ENCODE peak calls at places on chromosomes 11 and 22, in nine cellular contexts. E is fibroblast of lung, F is psoas muscle, T is astrocyte, U is left lung, V is colonic mucosa, Z is IMR-90, N is heart right ventricle, G is esophagus muscularis mucosa. X is an unnamed sample.

GRCh38 chr22:43535336-43535735 is 123.5 kb downstream of the MPPED1 start:
- DNase-seq in T (no peak), G (no peak), V (no peak), F (no peak), U (peak; percentile 11), N (no peak), Z (no peak), E (no peak), X (no peak)

GRCh38 chr22:45242778-45243191 is 2.1 kb upstream of the KIAA0930 start:
- DNase-seq in E (no peak), T (no peak), N (no peak), F (no peak), Z (no peak), U (no peak), V (peak; percentile 64), G (no peak), X (peak; percentile 26)

GRCh38 chr11:8766043-8766992 is 83.7 kb downstream of the RPL27A start:
- DNase-seq in G (no peak), E (no peak), U (peak; percentile 41), T (peak; percentile 89), Z (peak; percentile 52), F (no peak), N (no peak), V (no peak), X (peak; percentile 53)

GRCh38 chr11:85651118-85651517 is 3.4 kb downstream of the TMEM126A start:
- DNase-seq in U (no peak), Z (no peak), F (no peak), E (no peak), N (no peak), V (no peak), T (no peak), G (no peak), X (no peak)

GRCh38 chr11:84775503-84775902 is 851.6 kb downstream of the DLG2 start:
- DNase-seq in N (no peak), E (no peak), F (no peak), U (no peak), T (no peak), Z (no peak), G (no peak), V (no peak), X (no peak)

GRCh38 chr11:88326112-88326511 is 11.4 kb downstream of the CTSC start:
- DNase-seq in Z (no peak), V (no peak), N (no peak), E (no peak), G (no peak), U (no peak), T (no peak), F (no peak), X (no peak)

GRCh38 chr11:126348806-126349582 is 6.5 kb upstream of the ST3GAL4 start:
- DNase-seq in Z (peak; percentile 36), E (peak; percentile 56), G (no peak), U (no peak), N (no peak), V (no peak), F (peak; percentile 64), T (no peak), X (no peak)

GRCh38 chr11:66915046-66915832 is 42.9 kb downstream of the PC start:
- DNase-seq in V (no peak), E (no peak), N (no peak), U (no peak), F (no peak), G (no peak), Z (no peak), T (no peak), X (peak; percentile 22)

GRCh38 chr11:61773826-61774225 is 18.6 kb downstream of the TMEM258 start:
- DNase-seq in F (no peak), U (no peak), T (no peak), G (no peak), E (no peak), N (no peak), V (no peak), Z (no peak), X (no peak)

GRCh38 chr22:23233746-23234408 is 53.6 kb downstream of the BCR start:
- DNase-seq in N (peak; percentile 50), U (no peak), T (peak; percentile 84), V (no peak), Z (peak; percentile 92), F (peak; percentile 76), E (peak; percentile 82), G (no peak), X (no peak)

GRCh38 chr11:83159901-83160865 is 3.3 kb downstream of the PCF11 start:
- DNase-seq in T (peak; percentile 32), U (no peak), V (peak; percentile 45), F (no peak), E (peak; percentile 46), G (no peak), N (no peak), Z (peak; percentile 49), X (peak; percentile 24)

GRCh38 chr11:20004856-20005255 is 155.4 kb downstream of the DBX1 start:
- DNase-seq in E (no peak), N (no peak), U (no peak), G (no peak), F (no peak), Z (no peak), T (no peak), V (no peak), X (no peak)

GRCh38 chr11:118622376-118623290 is 15.2 kb downstream of the PHLDB1 start:
- DNase-seq in Z (peak; percentile 69), E (peak; percentile 63), U (peak; percentile 72), N (peak; percentile 67), T (peak; percentile 85), F (peak; percentile 88), G (no peak), V (no peak), X (peak; percentile 83)

GRCh38 chr11:120244966-120245365 is 5.0 kb downstream of the POU2F3 start:
- DNase-seq in T (no peak), V (no peak), E (no peak), U (no peak), Z (no peak), G (no peak), N (no peak), F (no peak), X (no peak)

GRCh38 chr22:45083659-45084305 is 74.0 kb upstream of the PHF21B start:
- DNase-seq in T (peak; percentile 80), U (no peak), E (peak; percentile 43), V (no peak), F (no peak), Z (peak; percentile 81), N (no peak), G (no peak), X (peak; percentile 20)

GRCh38 chr11:64723907-64724862 is 1.2 kb upstream of the NRXN2 start:
- DNase-seq in N (no peak), T (no peak), V (no peak), Z (no peak), U (no peak), G (no peak), E (no peak), F (no peak), X (no peak)

DNA sequence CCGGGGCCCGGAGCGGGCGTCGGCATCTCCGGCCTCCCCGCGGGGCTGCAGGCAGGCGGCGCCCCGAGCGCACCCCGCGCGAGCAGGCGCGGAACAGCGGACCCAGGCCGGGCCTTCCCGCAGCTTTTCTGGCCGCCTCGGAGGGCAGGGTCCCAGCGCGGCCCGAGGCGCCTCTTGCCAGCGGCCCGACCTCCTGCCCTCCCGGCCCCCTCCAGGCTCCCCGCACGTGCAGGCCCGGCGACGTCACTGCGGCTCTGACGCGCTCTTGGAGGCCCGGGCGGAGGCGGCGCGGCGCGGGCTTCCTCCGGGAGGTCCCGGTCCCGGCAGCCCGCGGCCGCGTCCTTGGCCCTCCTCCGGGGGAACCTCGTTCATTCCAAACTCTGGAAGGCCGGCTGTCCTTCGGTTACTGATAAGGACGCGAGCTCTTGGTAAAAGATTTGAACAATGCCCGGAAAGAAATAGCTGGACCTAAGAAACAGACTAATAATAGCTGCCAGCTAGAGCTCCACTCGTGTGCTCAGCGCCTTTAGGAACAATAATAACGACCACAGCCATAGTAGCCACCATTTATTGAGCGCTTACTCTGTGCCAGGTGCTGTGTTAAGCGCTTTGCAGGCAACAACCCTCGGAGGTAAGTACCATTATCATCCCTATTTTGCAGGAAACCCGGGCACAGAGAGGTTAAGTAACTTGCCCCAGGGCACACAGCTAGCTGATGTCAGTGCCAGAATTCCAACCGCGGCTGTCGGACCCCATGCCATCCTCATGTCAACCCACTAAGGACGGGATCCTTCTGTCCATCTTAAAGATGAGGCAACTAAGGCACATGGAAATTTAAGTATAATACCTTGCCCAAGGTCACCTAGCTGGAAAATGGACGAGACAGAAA is 39.1 kb upstream of the CREB3L1 start:
- DNase-seq in V (peak; percentile 63), T (peak; percentile 34), U (peak; percentile 83), G (no peak), E (peak; percentile 68), F (peak; percentile 81), N (peak; percentile 83), Z (peak; percentile 63), X (peak; percentile 81)
- H3K27ac ChIP-seq in V (peak overlapping the region; percentile 61), T (peak overlapping the region; percentile 74), U (peak overlapping the region; percentile 89), G (peak overlapping the region; percentile 94), E (peak overlapping the region; percentile 80), F (peak overlapping the region; percentile 76), N (peak overlapping the region; percentile 82), Z (peak overlapping the region; percentile 80), X (no peak overlapping the region)

DNA sequence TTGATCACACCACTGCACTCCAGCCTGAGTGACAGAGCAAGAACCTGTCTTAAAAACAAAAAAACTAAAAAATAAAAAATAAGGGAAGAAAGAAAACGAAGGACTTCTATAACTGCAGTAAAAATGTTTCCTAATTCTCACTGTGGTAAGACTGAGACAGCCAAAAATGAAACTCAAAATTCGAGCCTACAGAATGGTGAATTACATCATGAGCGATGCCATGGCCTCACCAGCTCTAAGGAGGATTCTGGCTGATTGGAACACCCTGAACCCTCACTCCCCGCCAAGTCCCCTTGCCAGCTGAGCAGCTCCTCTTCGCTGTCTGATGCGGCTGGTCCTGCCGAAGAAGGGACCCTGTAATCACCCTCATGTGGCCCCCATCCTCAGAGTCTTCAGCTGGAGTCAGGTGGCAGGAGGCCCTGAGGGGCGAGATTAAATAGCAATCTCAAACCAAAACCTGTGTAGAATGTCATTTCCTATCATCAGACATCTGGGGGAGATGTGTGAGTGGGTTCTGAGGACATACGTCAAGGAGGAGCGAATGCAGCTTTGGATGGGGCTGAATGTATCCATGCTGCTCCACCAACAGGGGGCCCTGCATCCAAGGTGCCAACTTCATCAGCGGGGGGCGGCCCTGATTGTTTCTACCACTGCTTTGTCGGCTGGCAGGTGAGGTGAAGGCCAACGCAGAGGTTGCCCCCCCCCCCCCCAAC is 29.2 kb downstream of the PDGFB start:
- DNase-seq in T (no peak), G (no peak), N (no peak), Z (no peak), F (no peak), V (no peak), U (peak; percentile 20), E (no peak), X (no peak)
- TF ChIP-seq CTCF in T (no peak), G (no peak), N (peak; percentile 58), Z (peak; percentile 23), F (peak; percentile 13), V (no peak), U (no peak), E (peak; percentile 32), X (peak; percentile 55)

GRCh38 chr22:22156348-22156715 is 88.3 kb upstream of the VPREB1 start:
- DNase-seq in N (no peak), G (no peak), V (no peak), Z (no peak), F (no peak), T (no peak), U (no peak), E (no peak), X (no peak)
- H3K4me1 ChIP-seq in N (no peaks in the 10 kb centered on the region), G (no peaks in the 10 kb centered on the region), V (no peaks in the 10 kb centered on the region), Z (no peaks in the 10 kb centered on the region), F (no peaks in the 10 kb centered on the region), T (no peaks in the 10 kb centered on the region), U (peaks cover 8% of the 10 kb centered on the region), E (no peaks in the 10 kb centered on the region), X (no peaks in the 10 kb centered on the region)

DNA sequence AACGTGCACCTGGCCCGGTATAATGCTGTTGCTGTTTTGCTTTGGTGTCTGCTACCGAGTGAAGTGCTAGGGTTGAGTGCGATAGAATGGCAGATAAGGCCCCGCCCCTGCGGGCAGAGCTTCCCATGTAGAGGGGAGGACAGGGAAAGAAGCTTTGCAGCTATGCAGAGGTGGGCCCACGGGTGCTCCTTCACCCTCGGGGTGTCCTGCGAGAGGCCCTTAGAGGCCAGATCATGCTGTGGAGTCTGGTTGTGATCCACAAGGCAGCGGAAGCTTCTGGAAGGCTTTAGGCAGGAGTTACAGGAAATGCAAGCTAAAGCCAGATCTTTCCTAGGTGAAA is 3.2 kb downstream of the LRP5 start:
- DNase-seq in E (no peak), U (no peak), G (no peak), Z (no peak), N (no peak), F (no peak), V (peak; percentile 68), T (no peak), X (no peak)
- H3K27ac ChIP-seq in E (no peak overlapping the region), U (no peak overlapping the region), G (peak overlapping the region; percentile 90), Z (no peak overlapping the region), N (peak overlapping the region; percentile 91), F (peak overlapping the region; percentile 83), V (peak overlapping the region; percentile 71), T (no peak overlapping the region), X (peak overlapping the region; percentile 84)

X was measured in A673.